ENCODE peak calls at places on chromosomes 1 and 21, in six cellular contexts. One of them, this sample, is unnamed.

GRCh38 chr1:7331926-7332535 is 439.1 kb upstream of the VAMP3 start:
- DNase-seq in AG04450: no peak
- DNase-seq in fibroblast of pulmonary artery: no peak
- DNase-seq in AG09319: no peak
- DNase-seq in AG09309: no peak
- DNase-seq in A673: no peak
- DNase-seq in this sample: no peak

GRCh38 chr1:43573066-43573799 is 42.5 kb downstream of the PTPRF start:
- DNase-seq in AG04450: no peak
- DNase-seq in fibroblast of pulmonary artery: no peak
- DNase-seq in AG09319: no peak
- DNase-seq in AG09309: no peak
- DNase-seq in A673: no peak
- DNase-seq in this sample: no peak

GRCh38 chr21:41009398-41010177 is 158.4 kb upstream of the BACE2 start:
- DNase-seq in AG04450: no peak
- DNase-seq in fibroblast of pulmonary artery: no peak
- DNase-seq in AG09319: no peak
- DNase-seq in AG09309: no peak
- DNase-seq in A673: no peak
- DNase-seq in this sample: no peak

GRCh38 chr1:152107984-152108898 is 7.0 kb downstream of the TCHH start:
- DNase-seq in AG04450: no peak
- DNase-seq in fibroblast of pulmonary artery: peak
- DNase-seq in AG09319: no peak
- DNase-seq in AG09309: peak
- DNase-seq in A673: no peak
- DNase-seq in this sample: no peak

GRCh38 chr1:66760506-66760905 is 8.2 kb downstream of the DYNLT5 start:
- DNase-seq in AG04450: no peak
- DNase-seq in fibroblast of pulmonary artery: no peak
- DNase-seq in AG09319: no peak
- DNase-seq in AG09309: no peak
- DNase-seq in A673: no peak
- DNase-seq in this sample: no peak

GRCh38 chr1:161185732-161186311 is 8.5 kb upstream of the B4GALT3 start:
- DNase-seq in AG04450: no peak
- DNase-seq in fibroblast of pulmonary artery: no peak
- DNase-seq in AG09319: no peak
- DNase-seq in AG09309: no peak
- DNase-seq in A673: no peak
- DNase-seq in this sample: peak

GRCh38 chr1:27572679-27573426 is 31.1 kb downstream of the AHDC1 start:
- DNase-seq in AG04450: no peak
- DNase-seq in fibroblast of pulmonary artery: no peak
- DNase-seq in AG09319: no peak
- DNase-seq in AG09309: no peak
- DNase-seq in A673: no peak
- DNase-seq in this sample: no peak

GRCh38 chr1:159867322-159868064 is 5.0 kb upstream of the VSIG8 start:
- DNase-seq in AG04450: no peak
- DNase-seq in fibroblast of pulmonary artery: peak
- DNase-seq in AG09319: no peak
- DNase-seq in AG09309: no peak
- DNase-seq in A673: no peak
- DNase-seq in this sample: no peak

GRCh38 chr1:156746716-156747631 is 4.5 kb downstream of the HDGF start:
- DNase-seq in AG04450: peak
- DNase-seq in fibroblast of pulmonary artery: peak
- DNase-seq in AG09319: peak
- DNase-seq in AG09309: peak
- DNase-seq in A673: peak
- DNase-seq in this sample: peak

DNA sequence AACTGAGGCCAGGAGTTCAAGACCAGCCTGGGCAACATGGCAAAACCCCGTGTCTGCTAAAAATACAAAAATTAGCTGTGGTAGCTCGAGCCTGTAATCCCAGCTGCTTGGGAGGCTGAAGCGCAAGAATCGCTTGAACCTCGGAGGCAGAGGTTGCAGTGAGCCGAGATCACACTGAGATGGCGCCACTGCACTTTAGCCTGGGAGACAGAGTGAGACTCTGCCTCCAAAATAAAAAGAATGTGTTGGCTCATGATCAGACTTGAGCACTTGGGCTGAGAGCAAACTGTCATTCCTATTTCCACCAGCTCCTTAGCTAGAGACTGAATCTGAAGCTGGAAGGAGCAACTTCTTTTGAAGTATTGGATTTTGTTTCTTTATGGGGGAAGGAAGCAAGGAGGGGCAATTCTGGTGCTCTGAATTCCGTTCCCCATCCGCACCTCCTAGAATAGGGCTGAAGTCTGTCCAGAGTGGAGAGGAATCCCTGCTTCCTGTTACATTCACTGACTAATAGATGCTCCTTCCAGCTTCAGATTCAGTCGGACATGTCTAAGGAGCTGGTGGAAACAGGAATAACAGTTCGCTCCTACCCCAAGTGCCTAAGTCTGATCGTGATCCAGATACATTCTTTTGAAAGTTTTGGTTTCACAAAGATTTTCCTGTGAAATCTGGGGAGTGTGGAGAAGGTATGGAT is 3.8 kb downstream of the ZNF672 start:
- DNase-seq in AG04450: no peak
- DNase-seq in fibroblast of pulmonary artery: peak
- DNase-seq in AG09319: no peak
- DNase-seq in AG09309: no peak
- DNase-seq in A673: peak
- DNase-seq in this sample: no peak
- TF ChIP-seq CTCF in AG04450: peak
- TF ChIP-seq CTCF in fibroblast of pulmonary artery: peak
- TF ChIP-seq CTCF in AG09319: peak
- TF ChIP-seq CTCF in AG09309: peak
- TF ChIP-seq CTCF in A673: peak
- TF ChIP-seq CTCF in this sample: peak

GRCh38 chr21:22120616-22121266 is 1122.5 kb downstream of the NCAM2 start:
- DNase-seq in AG04450: no peak
- DNase-seq in fibroblast of pulmonary artery: peak
- DNase-seq in AG09319: no peak
- DNase-seq in AG09309: no peak
- DNase-seq in A673: peak
- DNase-seq in this sample: no peak
- TF ChIP-seq CTCF in AG04450: peak
- TF ChIP-seq CTCF in fibroblast of pulmonary artery: peak
- TF ChIP-seq CTCF in AG09319: no peak
- TF ChIP-seq CTCF in AG09309: peak
- TF ChIP-seq CTCF in A673: peak
- TF ChIP-seq CTCF in this sample: peak

GRCh38 chr1:26555550-26555981 is 26.0 kb downstream of the RPS6KA1 start:
- DNase-seq in AG04450: no peak
- DNase-seq in fibroblast of pulmonary artery: peak
- DNase-seq in AG09319: no peak
- DNase-seq in AG09309: no peak
- DNase-seq in A673: no peak
- DNase-seq in this sample: no peak
- TF ChIP-seq CTCF in AG04450: no peak
- TF ChIP-seq CTCF in fibroblast of pulmonary artery: no peak
- TF ChIP-seq CTCF in AG09319: no peak
- TF ChIP-seq CTCF in AG09309: no peak
- TF ChIP-seq CTCF in A673: no peak
- TF ChIP-seq CTCF in this sample: no peak

DNA sequence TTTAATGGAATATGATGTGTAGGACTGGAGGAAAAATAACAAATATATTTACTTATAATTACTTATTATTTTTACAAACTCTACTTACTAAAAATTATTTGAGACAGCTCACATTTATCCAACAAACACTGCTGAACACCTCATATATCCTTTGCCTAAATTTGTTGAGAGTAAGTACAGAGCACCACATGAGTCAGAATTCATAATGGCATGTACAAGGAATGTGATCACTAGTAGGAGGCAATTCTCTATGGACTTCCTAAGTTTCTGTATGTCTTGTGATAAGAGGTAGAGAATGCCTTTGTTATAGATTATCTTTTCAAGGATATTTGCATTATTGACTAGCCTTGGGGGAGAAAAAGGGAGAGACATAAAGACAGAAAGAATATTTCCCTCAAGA is 8.2 kb upstream of the ST6GALNAC3 start:
- DNase-seq in AG04450: no peak
- DNase-seq in fibroblast of pulmonary artery: peak
- DNase-seq in AG09319: no peak
- DNase-seq in AG09309: no peak
- DNase-seq in A673: no peak
- DNase-seq in this sample: no peak
- TF ChIP-seq CTCF in AG04450: no peak
- TF ChIP-seq CTCF in fibroblast of pulmonary artery: no peak
- TF ChIP-seq CTCF in AG09319: no peak
- TF ChIP-seq CTCF in AG09309: no peak
- TF ChIP-seq CTCF in A673: no peak
- TF ChIP-seq CTCF in this sample: no peak

DNA sequence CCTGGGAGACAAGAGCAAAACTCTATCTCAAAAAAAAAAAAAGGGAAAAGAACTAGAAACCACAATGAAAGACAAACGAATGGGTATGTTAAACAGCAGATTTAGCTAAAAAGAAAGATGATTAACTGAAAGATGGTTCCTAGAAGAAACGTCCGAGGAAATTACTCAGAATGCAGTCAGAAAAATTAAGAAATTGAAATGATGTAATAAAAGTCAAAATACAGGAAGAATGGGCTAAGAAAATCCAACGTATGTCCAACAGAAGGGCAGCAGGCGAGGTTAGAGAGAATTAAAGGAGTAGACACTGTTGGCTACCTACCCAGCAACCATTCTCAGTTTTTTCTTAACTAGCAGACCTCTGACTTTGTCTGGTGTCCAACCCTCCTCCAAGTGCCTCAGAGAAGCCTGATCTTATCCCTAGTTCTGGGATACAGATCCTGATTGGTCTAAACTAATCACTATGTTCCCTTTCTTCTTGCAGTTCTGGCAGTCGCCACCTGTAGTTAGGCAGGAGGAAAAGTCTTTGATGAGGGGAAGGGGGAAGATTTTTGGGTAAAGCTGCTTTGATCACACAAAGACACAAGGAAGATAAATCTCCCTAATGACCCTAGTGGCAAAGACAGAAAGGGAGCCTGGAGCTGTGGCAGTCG is 25.7 kb downstream of the GPR161 start:
- DNase-seq in AG04450: no peak
- DNase-seq in fibroblast of pulmonary artery: peak
- DNase-seq in AG09319: no peak
- DNase-seq in AG09309: no peak
- DNase-seq in A673: no peak
- DNase-seq in this sample: no peak
- TF ChIP-seq CTCF in AG04450: no peak
- TF ChIP-seq CTCF in fibroblast of pulmonary artery: no peak
- TF ChIP-seq CTCF in AG09319: no peak
- TF ChIP-seq CTCF in AG09309: no peak
- TF ChIP-seq CTCF in A673: no peak
- TF ChIP-seq CTCF in this sample: no peak

GRCh38 chr1:193786996-193787546 is 600.7 kb upstream of the B3GALT2 start:
- DNase-seq in AG04450: no peak
- DNase-seq in fibroblast of pulmonary artery: no peak
- DNase-seq in AG09319: no peak
- DNase-seq in AG09309: no peak
- DNase-seq in A673: no peak
- DNase-seq in this sample: no peak
- TF ChIP-seq CTCF in AG04450: no peak
- TF ChIP-seq CTCF in fibroblast of pulmonary artery: no peak
- TF ChIP-seq CTCF in AG09319: no peak
- TF ChIP-seq CTCF in AG09309: no peak
- TF ChIP-seq CTCF in A673: no peak
- TF ChIP-seq CTCF in this sample: no peak

GRCh38 chr1:169707917-169708604 is 3.4 kb downstream of the SELL start:
- DNase-seq in AG04450: no peak
- DNase-seq in fibroblast of pulmonary artery: no peak
- DNase-seq in AG09319: no peak
- DNase-seq in AG09309: no peak
- DNase-seq in A673: no peak
- DNase-seq in this sample: no peak

GRCh38 chr1:169708633-169709032 is 2.8 kb downstream of the SELL start:
- DNase-seq in AG04450: no peak
- DNase-seq in fibroblast of pulmonary artery: no peak
- DNase-seq in AG09319: no peak
- DNase-seq in AG09309: no peak
- DNase-seq in A673: no peak
- DNase-seq in this sample: no peak

GRCh38 chr1:169711469-169712308 is at the start of gene SELL:
- DNase-seq in AG04450: peak
- DNase-seq in fibroblast of pulmonary artery: peak
- DNase-seq in AG09319: peak
- DNase-seq in AG09309: peak
- DNase-seq in A673: peak
- DNase-seq in this sample: no peak

DNA sequence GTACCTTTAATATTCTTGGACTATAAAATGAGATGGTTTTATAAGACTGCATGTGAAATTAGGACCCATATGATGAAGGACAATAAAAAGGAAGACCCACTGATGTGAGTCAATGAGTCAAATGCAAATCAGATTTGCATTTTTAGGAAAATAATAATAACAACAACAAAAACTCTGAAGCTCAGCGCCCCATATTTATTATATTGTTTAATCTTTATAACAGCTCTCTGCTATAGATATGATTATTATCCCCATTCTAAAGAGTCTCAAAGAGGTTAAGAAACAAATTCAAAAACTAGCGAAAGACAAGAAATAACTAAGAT is 850 bp upstream of the SELL start:
- DNase-seq in AG04450: no peak
- DNase-seq in fibroblast of pulmonary artery: no peak
- DNase-seq in AG09319: no peak
- DNase-seq in AG09309: no peak
- DNase-seq in A673: no peak
- DNase-seq in this sample: no peak
- TF ChIP-seq CTCF in AG04450: no peak
- TF ChIP-seq CTCF in fibroblast of pulmonary artery: no peak
- TF ChIP-seq CTCF in AG09319: no peak
- TF ChIP-seq CTCF in AG09309: no peak
- TF ChIP-seq CTCF in A673: no peak
- TF ChIP-seq CTCF in this sample: peak

GRCh38 chr1:84496498-84496897 is 9.7 kb upstream of the SPATA1 start:
- DNase-seq in AG04450: no peak
- DNase-seq in fibroblast of pulmonary artery: no peak
- DNase-seq in AG09319: no peak
- DNase-seq in AG09309: no peak
- DNase-seq in A673: no peak
- DNase-seq in this sample: no peak
- TF ChIP-seq CTCF in AG04450: no peak
- TF ChIP-seq CTCF in fibroblast of pulmonary artery: no peak
- TF ChIP-seq CTCF in AG09319: no peak
- TF ChIP-seq CTCF in AG09309: no peak
- TF ChIP-seq CTCF in A673: no peak
- TF ChIP-seq CTCF in this sample: no peak

This sample was measured in chondrocyte.